ENCODE peak calls at places on chromosomes 3 and 15, in five cellular contexts. X is Panc1, H is transverse colon, L is HCT116, N is HL-60. U is an unnamed sample.

GRCh38 chr15:73892446-73893226 is 19.3 kb downstream of the TBC1D21 start:
- DNase-seq in X (no peak), H (no peak), L (no peak), N (no peak), U (no peak)

GRCh38 chr15:89845305-89845893 is 30.7 kb upstream of the ANPEP start:
- DNase-seq in X (peak; percentile 90), H (no peak), L (peak; percentile 76), N (no peak), U (no peak)

GRCh38 chr3:197256836-197257444 is 41.5 kb downstream of the DLG1 start:
- DNase-seq in X (peak; percentile 24), H (peak; percentile 19), L (peak; percentile 39), N (no peak), U (no peak)

GRCh38 chr3:129058441-129059194 is 2.0 kb upstream of the GP9 start:
- DNase-seq in X (no peak), H (peak; percentile 73), L (no peak), N (no peak), U (no peak)

GRCh38 chr3:71581981-71582611 is 1.4 kb downstream of the FOXP1 start:
- DNase-seq in X (no peak), H (peak; percentile 52), L (no peak), N (peak; percentile 57), U (peak; percentile 92)

GRCh38 chr15:35630985-35631384 is 85.0 kb upstream of the DPH6 start:
- DNase-seq in X (no peak), H (peak; percentile 8), L (no peak), N (no peak), U (no peak)

GRCh38 chr15:90598053-90598577 is 68.4 kb downstream of the CRTC3 start:
- DNase-seq in X (no peak), H (peak; percentile 79), L (no peak), N (no peak), U (no peak)

GRCh38 chr15:27222479-27222878 is 251.5 kb downstream of the GABRG3 start:
- DNase-seq in X (no peak), H (no peak), L (no peak), N (no peak), U (no peak)

GRCh38 chr15:24039683-24040082 is 352.6 kb upstream of the NDN start:
- DNase-seq in X (no peak), H (no peak), L (no peak), N (no peak), U (no peak)

GRCh38 chr15:31049682-31050606 is 51.6 kb downstream of the TRPM1 start:
- DNase-seq in X (no peak), H (no peak), L (no peak), N (peak; percentile 41), U (no peak)

DNA sequence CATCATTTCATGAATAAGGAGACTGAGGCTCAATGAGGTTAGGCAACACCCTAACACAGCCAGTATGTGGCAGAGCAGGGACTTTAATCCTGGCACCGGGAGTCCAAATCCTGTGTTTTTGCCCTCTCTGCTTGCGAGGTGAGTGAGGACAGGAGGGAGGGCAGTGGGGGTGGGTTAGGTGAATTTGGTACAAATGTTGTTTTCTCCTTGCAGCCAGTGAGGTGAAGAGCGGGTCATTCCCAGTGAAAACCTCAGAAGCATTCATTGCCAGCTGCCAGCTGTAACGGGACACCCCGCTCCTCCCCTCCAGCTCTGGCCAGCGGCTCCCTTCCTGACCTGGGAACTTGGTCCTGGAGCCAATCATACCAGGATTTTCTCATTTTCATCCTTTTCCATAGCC is 45.7 kb upstream of the RAB6B start:
- DNase-seq in X (no peak), H (no peak), L (no peak), N (no peak), U (no peak)
- H3K4me3 ChIP-seq in X (no peak overlapping the region), H (no peak overlapping the region), L (no peak overlapping the region), N (no peak overlapping the region), U (no peak overlapping the region)

GRCh38 chr15:39792954-39793353 is 10.3 kb upstream of the FSIP1 start:
- DNase-seq in X (no peak), H (no peak), L (no peak), N (no peak), U (no peak)

GRCh38 chr15:39793923-39794322 is 11.3 kb upstream of the FSIP1 start:
- DNase-seq in X (no peak), H (no peak), L (no peak), N (no peak), U (no peak)

GRCh38 chr15:39797407-39797806 is 14.8 kb upstream of the FSIP1 start:
- DNase-seq in X (no peak), H (peak; percentile 26), L (no peak), N (no peak), U (no peak)

GRCh38 chr15:39794970-39795369 is 12.3 kb upstream of the FSIP1 start:
- DNase-seq in X (no peak), H (no peak), L (no peak), N (no peak), U (no peak)

DNA sequence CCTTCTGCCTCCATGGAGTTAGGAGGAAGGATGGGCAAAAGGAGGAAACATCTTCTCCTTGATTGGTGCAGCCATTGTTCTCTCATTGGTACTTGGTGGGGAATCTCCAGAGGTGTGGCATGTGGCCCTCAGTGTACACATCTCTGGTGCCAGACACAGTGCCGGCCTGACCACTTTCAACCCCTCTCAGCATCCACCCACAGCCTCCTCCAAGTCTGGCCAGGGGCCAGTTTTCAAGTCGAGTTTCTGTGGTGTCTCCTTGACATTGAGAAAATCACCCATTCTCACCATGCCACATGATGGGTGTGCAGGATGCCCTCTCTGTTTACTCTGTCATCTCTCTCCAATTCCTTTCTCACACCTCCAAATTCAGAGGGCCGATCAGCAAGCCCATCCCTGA is 12.8 kb upstream of the FSIP1 start:
- DNase-seq in X (no peak), H (no peak), L (no peak), N (no peak), U (no peak)
- TF ChIP-seq POLR2AphosphoS5 in X (no peak), H (no peak), L (no peak), N (no peak), U (no peak)

DNA sequence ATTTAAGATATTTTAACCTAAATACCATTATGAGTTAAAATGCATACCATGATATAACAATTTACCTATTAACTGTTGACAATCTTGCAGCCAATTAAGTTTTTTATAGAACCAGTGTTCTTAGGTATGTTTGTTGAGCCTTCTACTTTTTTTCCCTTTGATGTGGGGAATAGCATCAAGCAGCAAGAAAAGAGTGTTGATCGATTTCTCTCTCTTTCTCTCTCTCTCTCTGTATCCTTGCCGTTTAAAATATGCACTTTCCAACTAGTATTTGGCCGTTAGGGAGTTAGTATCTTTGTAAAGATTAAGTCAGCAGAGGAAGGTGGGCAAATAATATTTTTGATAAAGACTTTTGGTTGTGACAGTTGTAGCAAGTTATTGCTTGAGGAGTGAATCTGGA is 5.9 kb downstream of the CHD2 start:
- DNase-seq in X (no peak), H (no peak), L (no peak), N (no peak), U (no peak)
- H3K4me3 ChIP-seq in X (peak overlapping the region; percentile 71), H (no peak overlapping the region), L (peak overlapping the region; percentile 3), N (no peak overlapping the region), U (peak overlapping the region; percentile 50)

DNA sequence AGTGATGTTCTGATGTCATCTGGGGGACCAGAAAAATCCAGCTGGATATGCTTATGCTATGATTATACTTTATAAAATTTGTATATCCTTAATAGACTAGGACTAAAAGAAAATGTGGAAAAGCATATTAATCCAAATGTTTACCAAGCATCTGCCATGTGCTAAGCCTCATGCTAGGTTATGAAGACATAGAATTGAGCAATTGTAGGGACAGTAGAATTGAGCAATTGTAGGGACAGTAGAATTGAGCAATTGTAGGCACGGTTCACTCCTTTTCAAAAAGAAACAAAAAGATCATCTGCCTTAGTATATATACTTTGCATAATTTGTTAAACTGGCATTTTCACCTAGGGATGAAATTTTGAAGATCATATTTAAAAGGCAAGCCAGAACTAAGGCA is 18.3 kb downstream of the ABHD5 start:
- DNase-seq in X (no peak), H (no peak), L (no peak), N (peak; percentile 97), U (no peak)
- TF ChIP-seq POLR2AphosphoS5 in X (no peak), H (peak; percentile 53), L (no peak), N (peak; percentile 50), U (peak; percentile 83)

U was measured in esophagus muscularis mucosa.